ENCODE peak calls at places on chromosomes 13 and 19, in four cellular contexts. K, M, V and N are unnamed samples.

GRCh38 chr13:42832341-42833153 is 51.2 kb downstream of the FAM216B start:
- DNase-seq in K (no peak), M (no peak), V (no peak), N (peak)

GRCh38 chr19:28208745-28209144 is 1004.2 kb downstream of the UQCRFS1 start:
- DNase-seq in K (no peak), M (peak), V (no peak), N (no peak)

GRCh38 chr19:2509096-2509495 is 33.2 kb downstream of the GADD45B start:
- DNase-seq in K (no peak), M (no peak), V (no peak), N (no peak)

GRCh38 chr19:3849092-3849491 is 19.7 kb downstream of the ZFR2 start:
- DNase-seq in K (peak), M (peak), V (no peak), N (no peak)

GRCh38 chr13:26629260-26629659 is 71.8 kb downstream of the WASF3 start:
- DNase-seq in K (peak), M (no peak), V (no peak), N (no peak)

GRCh38 chr19:7617172-7617571 is 12.2 kb downstream of the XAB2 start:
- DNase-seq in K (no peak), M (no peak), V (no peak), N (no peak)

GRCh38 chr19:38729653-38730469 is 14.4 kb downstream of the CAPN12 start:
- DNase-seq in K (peak), M (peak), V (peak), N (peak)

GRCh38 chr13:44218501-44219240 is 155.0 kb upstream of the SERP2 start:
- DNase-seq in K (no peak), M (no peak), V (no peak), N (no peak)

GRCh38 chr19:17936379-17936778 is 3.6 kb downstream of the CCDC124 start:
- DNase-seq in K (no peak), M (no peak), V (no peak), N (no peak)

GRCh38 chr19:46660008-46660517 is 919 bp downstream of the DACT3 start:
- DNase-seq in K (peak), M (peak), V (peak), N (no peak)

GRCh38 chr19:46296722-46297431 is at the start of gene HIF3A:
- DNase-seq in K (peak), M (peak), V (peak), N (no peak)

GRCh38 chr19:49551531-49551930 is 23.7 kb downstream of the RCN3 start:
- DNase-seq in K (no peak), M (no peak), V (no peak), N (no peak)

GRCh38 chr13:48838193-48839000 is 137.3 kb upstream of the FNDC3A start:
- DNase-seq in K (peak), M (no peak), V (no peak), N (peak)

GRCh38 chr19:49387936-49388372 is at the start of gene KASH5:
- DNase-seq in K (no peak), M (no peak), V (no peak), N (peak)

GRCh38 chr19:29529646-29530548 is 4.1 kb downstream of the VSTM2B start:
- DNase-seq in K (peak), M (peak), V (peak), N (no peak)

GRCh38 chr13:43546260-43546659 is 240.5 kb downstream of the ENOX1 start:
- DNase-seq in K (peak), M (no peak), V (no peak), N (no peak)

GRCh38 chr13:42137856-42138537 is 89.5 kb downstream of the DGKH start:
- DNase-seq in K (no peak), M (no peak), V (no peak), N (peak)

GRCh38 chr19:42121666-42122069 is 10.6 kb downstream of the POU2F2 start:
- DNase-seq in K (peak), M (no peak), V (no peak), N (peak)

GRCh38 chr13:86906458-86906857 is 764.7 kb upstream of the SLITRK5 start:
- DNase-seq in K (peak), M (no peak), V (no peak), N (peak)

GRCh38 chr13:19618925-19619324 is 14.5 kb upstream of the MPHOSPH8 start:
- DNase-seq in K (peak), M (peak), V (peak), N (peak)
- H4K5ac ChIP-seq in K (no peak), M (no peak), V (no peak), N (no peak)

GRCh38 chr19:14371321-14371821 is 9.9 kb upstream of the ADGRE5 start:
- DNase-seq in K (no peak), M (no peak), V (no peak), N (no peak)
- H3K4me2 ChIP-seq in K (no peak), M (no peak), V (no peak), N (no peak)

DNA sequence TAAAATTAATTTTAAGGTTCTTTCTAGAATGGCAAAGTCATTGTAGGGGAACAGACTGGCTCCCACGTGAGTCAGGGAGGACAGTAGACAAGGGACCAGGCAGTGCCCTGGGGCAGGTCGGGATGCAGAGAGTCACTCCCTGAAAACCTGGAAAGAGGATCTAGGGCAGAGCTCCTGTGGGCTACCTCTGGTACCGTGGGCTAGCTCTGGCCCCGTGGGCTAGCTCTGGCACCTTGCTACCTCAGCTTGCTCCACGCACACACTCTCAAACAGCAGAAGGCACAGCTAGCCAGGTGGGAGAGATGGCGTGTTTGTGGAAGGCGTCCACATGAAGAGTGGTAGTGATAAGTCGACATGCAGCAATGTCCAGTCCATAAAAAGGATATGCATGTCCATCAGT is 66.7 kb upstream of the ARHGEF7 start:
- DNase-seq in K (no peak), M (no peak), V (no peak), N (no peak)
- H4K5ac ChIP-seq in K (no peak), M (no peak), V (no peak), N (no peak)

DNA sequence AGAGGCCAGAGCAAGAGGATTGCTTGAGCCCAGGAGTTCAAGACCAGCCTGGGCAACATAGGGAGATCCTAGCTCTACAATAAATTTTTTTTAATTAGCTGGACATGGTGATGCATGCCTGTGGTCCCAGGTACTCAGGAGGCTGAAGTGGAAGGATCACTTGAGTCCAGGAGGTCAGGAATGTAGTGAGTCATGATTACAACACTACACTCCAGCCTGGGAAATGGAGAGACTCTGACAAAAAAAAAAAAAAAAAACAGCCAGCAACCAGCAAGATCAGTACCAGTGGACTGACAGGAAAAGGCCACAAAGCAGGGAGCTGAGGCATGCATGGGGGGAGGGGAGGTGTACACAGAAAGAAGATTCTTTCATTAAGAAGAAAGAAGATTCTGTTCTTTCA is 52.7 kb upstream of the RFXAP start:
- DNase-seq in K (peak), M (no peak), V (no peak), N (peak)
- H3K4me2 ChIP-seq in K (no peak), M (no peak), V (no peak), N (no peak)

DNA sequence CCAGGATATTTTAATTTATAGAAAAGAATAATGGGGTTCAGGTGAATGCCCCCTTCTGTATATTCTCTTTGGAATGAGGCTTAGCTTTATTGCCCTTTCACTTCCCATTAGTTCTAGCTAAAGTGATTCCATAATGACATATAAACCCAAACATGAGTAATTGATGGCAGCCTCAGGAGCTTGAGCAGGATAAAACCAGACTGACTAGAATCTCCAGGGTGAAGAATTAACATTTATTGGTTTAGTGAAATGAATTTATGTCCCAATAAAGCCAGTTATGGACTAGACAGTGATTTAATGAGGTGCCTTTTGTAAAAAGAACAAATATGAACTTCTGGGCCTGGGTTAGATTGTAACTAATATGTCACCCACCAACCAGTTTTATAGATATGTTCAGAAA is 26.7 kb upstream of the OLFM4 start:
- DNase-seq in K (no peak), M (no peak), V (no peak), N (no peak)
- H4K5ac ChIP-seq in K (no peak), M (no peak), V (no peak), N (no peak)